ENCODE peak calls at places on chromosomes 12 and 14, in five cellular contexts. N is non-pigmented ciliary epithelial cell, W is ACHN, R is lower lobe of right lung, G is germinal center. F is an unnamed sample.

GRCh38 chr12:66203820-66204219 is 14.8 kb downstream of the IRAK3 start:
- DNase-seq in G (no peak), N (no peak), W (no peak), R (no peak), F (no peak)

GRCh38 chr12:8562310-8562709 is 21.6 kb upstream of the CLEC4E start:
- DNase-seq in R (no peak), N (no peak), G (no peak), W (peak; percentile 16), F (no peak)

GRCh38 chr14:70045715-70046535 is 142.8 kb downstream of the SLC8A3 start:
- DNase-seq in G (no peak), N (peak; percentile 14), W (peak; percentile 63), R (peak; percentile 75), F (peak; percentile 88)

GRCh38 chr12:105355752-105356151 is 25.3 kb downstream of the C12orf75 start:
- DNase-seq in R (no peak), G (no peak), W (peak; percentile 66), N (peak; percentile 31), F (no peak)

GRCh38 chr14:101590616-101591015 is 29.3 kb downstream of the DIO3 start:
- DNase-seq in N (no peak), G (no peak), W (no peak), R (no peak), F (no peak)

GRCh38 chr14:70822706-70823185 is 13.4 kb upstream of the MAP3K9 start:
- DNase-seq in R (peak; percentile 56), G (no peak), N (no peak), W (peak; percentile 44), F (peak; percentile 78)

GRCh38 chr12:661720-662486 is 1.3 kb downstream of the NINJ2 start:
- DNase-seq in N (no peak), W (no peak), R (no peak), G (no peak), F (no peak)

GRCh38 chr12:96400631-96401060 is 407 bp upstream of the CDK17 start:
- DNase-seq in G (no peak), W (peak; percentile 53), R (no peak), N (no peak), F (no peak)

GRCh38 chr12:107411792-107412535 is 273.6 kb upstream of the PWP1 start:
- DNase-seq in W (peak; percentile 57), N (no peak), R (no peak), G (no peak), F (peak; percentile 49)

GRCh38 chr12:42504049-42504448 is 85.5 kb downstream of the PRICKLE1 start:
- DNase-seq in N (no peak), R (no peak), W (peak; percentile 39), G (no peak), F (peak; percentile 65)

GRCh38 chr12:90126125-90126524 is 417.5 kb upstream of the ATP2B1 start:
- DNase-seq in G (no peak), N (no peak), R (no peak), W (no peak), F (no peak)

GRCh38 chr14:30496852-30497251 is 62.1 kb upstream of the G2E3 start:
- DNase-seq in N (no peak), G (no peak), W (no peak), R (no peak), F (no peak)

GRCh38 chr14:60700598-60700997 is 23.6 kb downstream of the SIX4 start:
- DNase-seq in N (no peak), R (no peak), G (no peak), W (no peak), F (no peak)